ENCODE peak calls at places on chromosomes 13 and 19, in four cellular contexts. I, E, T and U are unnamed samples.

GRCh38 chr19:36255316-36255715 is 40.4 kb downstream of the ZNF146 start:
- DNase-seq in I (no peak), E (no peak), T (no peak), U (no peak)

GRCh38 chr13:33284016-33284415 is 1.5 kb downstream of the STARD13 start:
- DNase-seq in I (no peak), E (no peak), T (no peak), U (no peak)

GRCh38 chr19:14012378-14012915 is 6.3 kb upstream of the RFX1 start:
- DNase-seq in I (no peak), E (no peak), T (no peak), U (no peak)

GRCh38 chr19:34676697-34677385 is at the start of gene SCGB2B2:
- DNase-seq in I (peak), E (no peak), T (no peak), U (peak)

GRCh38 chr19:55442372-55443044 is 592 bp downstream of the SHISA7 start:
- DNase-seq in I (no peak), E (peak), T (no peak), U (no peak)

GRCh38 chr19:40512473-40513344 is 45.9 kb downstream of the SPTBN4 start:
- DNase-seq in I (no peak), E (no peak), T (no peak), U (no peak)

GRCh38 chr13:113928701-113929627 is 44.9 kb downstream of the C13orf46 start:
- DNase-seq in I (no peak), E (no peak), T (no peak), U (no peak)

GRCh38 chr13:49495783-49496762 is at the start of gene PHF11:
- DNase-seq in I (peak), E (peak), T (peak), U (no peak)

GRCh38 chr19:55703790-55704215 is 28.8 kb downstream of the EPN1 start:
- DNase-seq in I (no peak), E (peak), T (no peak), U (peak)

GRCh38 chr13:50589651-50590054 is 253.8 kb downstream of the DLEU7 start:
- DNase-seq in I (no peak), E (no peak), T (no peak), U (no peak)

GRCh38 chr13:41568990-41569387 is 111.6 kb downstream of the RGCC start:
- DNase-seq in I (no peak), E (no peak), T (no peak), U (no peak)

GRCh38 chr13:97113231-97114001 is 108.7 kb upstream of the MBNL2 start:
- DNase-seq in I (no peak), E (no peak), T (no peak), U (no peak)

GRCh38 chr13:76014618-76015315 is 378.6 kb downstream of the LMO7 start:
- DNase-seq in I (no peak), E (no peak), T (no peak), U (no peak)

GRCh38 chr19:4448147-4448985 is 9.2 kb downstream of the UBXN6 start:
- DNase-seq in I (no peak), E (peak), T (no peak), U (no peak)

GRCh38 chr13:110559429-110559943 is 2.0 kb downstream of the RAB20 start:
- DNase-seq in I (no peak), E (no peak), T (no peak), U (no peak)

GRCh38 chr19:38003427-38004099 is 96.6 kb downstream of the SIPA1L3 start:
- DNase-seq in I (peak), E (no peak), T (no peak), U (no peak)

GRCh38 chr13:84653915-84654534 is 771.8 kb upstream of the SLITRK1 start:
- DNase-seq in I (no peak), E (no peak), T (no peak), U (no peak)

GRCh38 chr19:17752865-17753639 is 1.8 kb downstream of the FCHO1 start:
- DNase-seq in I (no peak), E (no peak), T (no peak), U (no peak)

GRCh38 chr19:44808463-44809371 is at the start of gene BCAM:
- DNase-seq in I (no peak), E (peak), T (peak), U (no peak)

GRCh38 chr13:57666554-57666953 is 35.0 kb downstream of the PCDH17 start:
- DNase-seq in I (no peak), E (no peak), T (no peak), U (no peak)

GRCh38 chr13:40776681-40777165 is 5.7 kb upstream of the MRPS31 start:
- DNase-seq in I (no peak), E (no peak), T (no peak), U (no peak)

GRCh38 chr13:35917252-35917941 is 213.8 kb downstream of the DCLK1 start:
- DNase-seq in I (no peak), E (no peak), T (no peak), U (no peak)

GRCh38 chr19:1227655-1228054 is 10.2 kb downstream of the CBARP start:
- DNase-seq in I (no peak), E (no peak), T (no peak), U (peak)

GRCh38 chr13:53782400-53783030 is 753.9 kb downstream of the OLFM4 start:
- DNase-seq in I (peak), E (peak), T (peak), U (no peak)

GRCh38 chr13:47892374-47892773 is 108.7 kb downstream of the SUCLA2 start:
- DNase-seq in I (no peak), E (no peak), T (no peak), U (no peak)

GRCh38 chr13:77509221-77509620 is 26.3 kb upstream of the SCEL start:
- DNase-seq in I (no peak), E (no peak), T (no peak), U (no peak)

GRCh38 chr19:36963262-36963661 is 47.1 kb downstream of the ZNF568 start:
- DNase-seq in I (no peak), E (no peak), T (no peak), U (no peak)

GRCh38 chr13:40432018-40432978 is 234.1 kb downstream of the FOXO1 start:
- DNase-seq in I (peak), E (no peak), T (no peak), U (no peak)

GRCh38 chr13:109481046-109481445 is 305.3 kb downstream of the IRS2 start:
- DNase-seq in I (no peak), E (no peak), T (no peak), U (no peak)

GRCh38 chr13:109483369-109483768 is 303.0 kb downstream of the IRS2 start:
- DNase-seq in I (no peak), E (no peak), T (no peak), U (no peak)

GRCh38 chr13:109479991-109480696 is 306.2 kb downstream of the IRS2 start:
- DNase-seq in I (no peak), E (no peak), T (no peak), U (no peak)

GRCh38 chr13:109476001-109476400 is 310.4 kb downstream of the IRS2 start:
- DNase-seq in I (no peak), E (no peak), T (no peak), U (no peak)

DNA sequence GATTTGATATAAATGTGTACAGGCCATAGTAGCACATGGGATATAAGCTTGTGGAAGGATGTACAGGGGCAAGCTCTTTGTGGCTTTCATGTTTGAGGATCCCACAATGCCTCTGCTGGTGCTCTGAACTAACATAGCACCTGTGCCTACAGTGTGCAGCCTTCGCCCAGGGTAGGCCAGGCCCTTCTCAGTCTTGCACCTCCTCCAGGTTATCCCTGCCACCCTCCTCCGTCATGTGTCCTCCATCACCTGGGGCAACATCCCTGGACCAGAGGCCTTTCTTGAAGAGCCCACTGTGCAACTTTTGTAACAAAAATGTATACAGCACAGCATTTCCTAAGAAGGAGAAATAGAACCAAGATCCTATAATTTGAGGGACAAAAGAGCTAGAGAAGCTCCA is 306.8 kb downstream of the IRS2 start:
- DNase-seq in I (no peak), E (no peak), T (no peak), U (no peak)
- TF ChIP-seq RAD21 in I (no peak), E (no peak), T (no peak), U (no peak)

GRCh38 chr13:31067416-31068118 is 94.1 kb downstream of the HSPH1 start:
- DNase-seq in I (no peak), E (no peak), T (no peak), U (no peak)
- TF ChIP-seq SP1 in I (no peak), E (no peak), T (no peak), U (no peak)

DNA sequence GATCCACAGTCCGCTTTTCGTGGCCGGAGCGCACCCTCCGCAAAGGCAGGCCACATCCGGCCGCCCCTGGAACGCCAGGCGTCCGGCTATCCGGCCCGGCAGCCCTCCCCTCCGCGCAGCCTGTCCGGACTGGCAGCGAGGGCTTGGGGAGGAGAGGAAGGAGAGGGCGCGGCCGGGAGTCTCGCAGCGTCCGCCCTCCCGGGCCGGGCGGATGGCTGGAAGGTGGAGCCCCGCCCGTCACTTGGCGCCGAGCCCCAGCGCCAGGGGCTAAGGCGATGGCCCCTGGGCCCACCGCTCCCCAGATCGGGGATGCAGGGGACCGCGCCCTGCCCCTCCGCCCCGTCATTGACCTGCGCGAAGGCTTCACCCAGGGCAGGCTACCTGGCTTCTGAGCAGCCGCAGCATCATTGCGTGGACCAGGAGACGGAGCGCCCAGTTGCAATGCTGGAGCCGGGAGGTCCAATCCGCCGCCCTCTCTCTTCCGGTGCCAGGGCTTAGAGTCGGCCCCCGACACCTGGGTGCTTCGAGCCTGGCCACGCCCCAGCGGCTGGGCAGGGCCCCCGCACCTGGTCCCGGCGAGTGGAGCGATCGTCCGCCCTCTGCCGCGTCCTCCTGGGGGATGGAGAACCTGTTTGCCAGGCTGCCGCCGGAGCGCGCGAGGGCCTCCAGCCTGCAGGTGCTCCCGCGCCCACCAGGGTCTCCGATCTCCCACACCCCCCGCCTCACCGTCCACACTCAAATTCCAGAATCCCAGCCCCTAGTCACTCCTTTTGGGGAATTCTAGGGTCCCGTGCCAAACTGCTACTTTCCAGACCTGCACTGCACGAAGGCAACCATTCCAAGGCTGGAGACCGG is at the start of gene FUT1:
- DNase-seq in I (no peak), E (peak), T (no peak), U (peak)
- TF ChIP-seq ZBTB33 in I (no peak), E (peak), T (peak), U (no peak)

DNA sequence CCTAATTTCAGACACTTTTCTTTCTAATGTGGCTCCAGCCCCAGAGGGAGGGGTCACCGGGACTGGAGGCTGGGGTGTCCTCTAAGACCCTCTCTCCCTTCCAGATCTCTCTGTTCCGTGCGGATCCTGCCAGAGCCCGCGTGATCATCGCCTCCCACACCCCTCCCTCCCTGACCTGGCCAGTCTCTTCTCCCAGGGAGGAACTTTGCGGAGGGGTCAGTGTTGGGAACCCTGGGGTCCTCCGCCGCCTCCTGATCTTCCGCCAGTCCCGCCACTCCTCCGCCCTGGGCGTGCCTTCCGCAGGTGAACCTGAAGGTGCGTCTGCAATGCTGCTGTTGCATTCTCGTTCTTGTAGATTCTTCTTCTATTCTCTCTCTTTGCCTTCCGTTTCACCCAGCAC is 9.1 kb downstream of the SOX21 start:
- DNase-seq in I (no peak), E (no peak), T (no peak), U (no peak)
- TF ChIP-seq RAD21 in I (no peak), E (no peak), T (no peak), U (no peak)

GRCh38 chr19:3401004-3401768 is 34.8 kb downstream of the NFIC start:
- DNase-seq in I (no peak), E (no peak), T (no peak), U (no peak)

GRCh38 chr19:3397266-3398022 is 31.1 kb downstream of the NFIC start:
- DNase-seq in I (no peak), E (no peak), T (peak), U (peak)

GRCh38 chr19:3398900-3399278 is 32.5 kb downstream of the NFIC start:
- DNase-seq in I (no peak), E (no peak), T (no peak), U (no peak)

GRCh38 chr19:3396881-3397265 is 30.5 kb downstream of the NFIC start:
- DNase-seq in I (no peak), E (no peak), T (no peak), U (no peak)

GRCh38 chr19:3398114-3398899 is 31.9 kb downstream of the NFIC start:
- DNase-seq in I (no peak), E (no peak), T (peak), U (no peak)
- TF ChIP-seq SP1 in I (no peak), E (no peak), T (peak), U (no peak)

GRCh38 chr19:51891193-51891747 is 3.5 kb upstream of the ZNF577 start:
- DNase-seq in I (no peak), E (no peak), T (no peak), U (no peak)

GRCh38 chr19:51882518-51882917 is 5.2 kb downstream of the ZNF577 start:
- DNase-seq in I (no peak), E (no peak), T (no peak), U (no peak)

GRCh38 chr19:51884713-51885112 is 3.0 kb downstream of the ZNF577 start:
- DNase-seq in I (no peak), E (no peak), T (no peak), U (no peak)

GRCh38 chr19:51889934-51890333 is 2.2 kb upstream of the ZNF577 start:
- DNase-seq in I (no peak), E (no peak), T (no peak), U (no peak)

DNA sequence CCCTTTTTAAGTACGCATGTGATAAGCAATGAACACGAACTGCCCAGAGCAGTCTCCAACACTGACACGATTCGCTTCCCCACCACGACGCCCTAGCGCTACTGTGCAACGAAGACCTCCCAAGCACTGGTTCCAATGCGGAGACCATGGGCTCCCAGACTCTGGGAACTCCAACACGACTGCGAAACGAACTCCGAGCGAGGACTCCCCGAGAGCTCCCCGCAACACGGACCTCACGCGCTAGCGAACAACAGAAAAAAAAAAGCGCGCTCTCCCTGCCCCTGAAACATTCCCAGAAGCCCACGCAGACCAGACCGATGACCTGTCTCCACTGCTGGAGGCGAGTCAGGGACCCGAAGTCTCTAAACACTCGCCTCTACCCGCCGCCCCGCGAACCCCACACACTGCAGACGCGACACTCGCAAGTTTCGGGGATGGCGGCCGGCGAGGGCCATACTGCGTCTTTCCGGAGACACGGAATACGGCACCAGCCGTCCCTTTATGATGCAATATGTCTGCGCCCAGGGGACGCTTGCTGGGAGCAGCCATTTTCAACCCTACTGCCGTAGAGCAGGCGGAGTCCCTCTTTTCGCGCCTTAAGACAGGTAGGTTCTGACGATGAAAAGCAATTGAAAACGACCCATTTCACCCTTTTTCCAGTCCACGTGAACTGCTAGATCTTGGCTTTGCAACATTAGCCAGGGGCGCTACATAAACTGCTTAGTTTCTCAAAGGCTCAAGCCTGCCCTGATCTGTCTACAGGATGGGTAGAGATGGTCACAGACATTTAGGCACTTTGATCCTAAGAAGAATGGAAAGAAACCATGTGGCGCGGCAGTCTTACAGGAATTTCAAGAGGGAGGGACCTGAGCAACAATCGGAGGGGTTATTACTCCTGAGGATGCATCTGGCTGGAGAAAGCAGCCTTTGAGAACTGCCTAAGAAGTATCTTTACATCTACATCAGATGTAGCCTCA is at the start of gene ZNF577:
- DNase-seq in I (no peak), E (no peak), T (no peak), U (no peak)
- TF ChIP-seq ZBTB33 in I (no peak), E (no peak), T (no peak), U (no peak)

GRCh38 chr13:71249031-71249430 is 618.0 kb downstream of the DACH1 start:
- DNase-seq in I (no peak), E (no peak), T (no peak), U (no peak)
- TF ChIP-seq RAD21 in I (no peak), E (no peak), T (no peak), U (no peak)

GRCh38 chr13:28528848-28529247 is 33.9 kb upstream of the FLT1 start:
- DNase-seq in I (no peak), E (no peak), T (no peak), U (no peak)

GRCh38 chr13:28528388-28528787 is 33.5 kb upstream of the FLT1 start:
- DNase-seq in I (no peak), E (no peak), T (no peak), U (no peak)

GRCh38 chr13:28529836-28530235 is 34.9 kb upstream of the FLT1 start:
- DNase-seq in I (no peak), E (no peak), T (no peak), U (no peak)

GRCh38 chr13:28526876-28527275 is 31.9 kb upstream of the FLT1 start:
- DNase-seq in I (no peak), E (no peak), T (no peak), U (no peak)

GRCh38 chr13:28527629-28528028 is 32.7 kb upstream of the FLT1 start:
- DNase-seq in I (no peak), E (no peak), T (no peak), U (no peak)
- TF ChIP-seq SP1 in I (no peak), E (no peak), T (no peak), U (no peak)

GRCh38 chr13:22937241-22937640 is 243.5 kb upstream of the SGCG start:
- DNase-seq in I (no peak), E (no peak), T (no peak), U (no peak)
- TF ChIP-seq ZBTB33 in I (no peak), E (no peak), T (no peak), U (no peak)